ENCODE peak calls at places on chromosomes 7 and 10, in seven cellular contexts. H, A, F, W, E, Q and Y are unnamed samples.

GRCh38 chr7:77811895-77812685 is 13.5 kb downstream of the PHTF2 start:
- DNase-seq in H (peak), Q (no peak), F (no peak), E (no peak), A (no peak), W (no peak), Y (peak)

GRCh38 chr10:5449227-5449626 is 36.9 kb downstream of the NET1 start:
- DNase-seq in W (no peak), H (no peak), Q (no peak), E (no peak), F (no peak), A (no peak), Y (no peak)

GRCh38 chr7:135232720-135233119 is 918 bp upstream of the STRA8 start:
- DNase-seq in E (no peak), H (no peak), Q (no peak), A (no peak), F (no peak), W (no peak), Y (no peak)

GRCh38 chr7:148356303-148356702 is 234.3 kb upstream of the C7orf33 start:
- DNase-seq in W (no peak), H (peak), Q (no peak), F (no peak), A (no peak), E (no peak), Y (no peak)

GRCh38 chr10:71347587-71348395 is 28.7 kb downstream of the SLC29A3 start:
- DNase-seq in E (no peak), Q (peak), A (no peak), F (no peak), H (no peak), W (no peak), Y (no peak)

GRCh38 chr10:133202778-133203651 is 27.0 kb upstream of the UTF1 start:
- DNase-seq in F (no peak), E (no peak), W (no peak), H (no peak), Q (no peak), A (no peak), Y (no peak)

GRCh38 chr7:18961997-18962396 is 155.4 kb downstream of the TWIST1 start:
- DNase-seq in F (no peak), A (no peak), Q (no peak), W (no peak), E (no peak), H (peak), Y (no peak)

GRCh38 chr7:65912220-65912619 is 39.3 kb downstream of the VKORC1L1 start:
- DNase-seq in A (no peak), H (no peak), W (no peak), Q (no peak), F (no peak), E (no peak), Y (no peak)

GRCh38 chr7:4215176-4215720 is 466.8 kb upstream of the FOXK1 start:
- DNase-seq in H (no peak), F (no peak), E (no peak), A (no peak), W (no peak), Q (no peak), Y (no peak)

GRCh38 chr10:96910488-96911395 is 78.6 kb downstream of the LCOR start:
- DNase-seq in E (no peak), H (peak), A (no peak), F (no peak), W (peak), Q (no peak), Y (peak)

GRCh38 chr7:77310982-77311381 is 105.2 kb downstream of the GSAP start:
- DNase-seq in W (no peak), A (no peak), E (no peak), H (no peak), Q (no peak), F (no peak), Y (no peak)